ENCODE peak calls at places on chromosome 9, in seven cellular contexts. C, T, H, M, O, J and V are unnamed samples.

GRCh38 chr9:119004618-119004990 is 364.6 kb downstream of the BRINP1 start:
- DNase-seq in M (peak; percentile 28), J (no peak), H (no peak), C (peak; percentile 48), O (peak; percentile 52), T (no peak), V (peak; percentile 85)

GRCh38 chr9:128412120-128412790 is 8.4 kb upstream of the CERCAM start:
- DNase-seq in O (peak; percentile 16), J (peak; percentile 99), C (peak; percentile 31), T (peak; percentile 25), M (peak; percentile 43), H (peak; percentile 92), V (peak; percentile 90)

GRCh38 chr9:78811562-78812276 is 514.8 kb downstream of the PSAT1 start:
- DNase-seq in J (no peak), M (peak; percentile 11), O (no peak), C (no peak), H (peak; percentile 2), T (no peak), V (no peak)

GRCh38 chr9:20873240-20873860 is 158.1 kb downstream of the HACD4 start:
- DNase-seq in M (peak; percentile 24), T (no peak), H (no peak), O (no peak), J (no peak), C (no peak), V (no peak)

GRCh38 chr9:6833518-6834192 is 75.9 kb downstream of the KDM4C start:
- DNase-seq in H (no peak), O (no peak), J (no peak), C (no peak), T (no peak), M (no peak), V (no peak)

GRCh38 chr9:107983191-107983603 is 493.6 kb upstream of the KLF4 start:
- DNase-seq in M (peak; percentile 18), T (no peak), C (no peak), H (no peak), J (no peak), O (no peak), V (no peak)

GRCh38 chr9:122008559-122008958 is 84.5 kb downstream of the TTLL11 start:
- DNase-seq in T (no peak), M (no peak), H (no peak), O (no peak), J (no peak), C (no peak), V (no peak)

GRCh38 chr9:105510024-105510423 is 47.9 kb upstream of the FKTN start:
- DNase-seq in J (no peak), C (no peak), M (peak; percentile 81), H (no peak), T (no peak), O (no peak), V (no peak)

GRCh38 chr9:133103987-133104505 is 17.0 kb downstream of the RALGDS start:
- DNase-seq in O (no peak), C (no peak), H (no peak), T (no peak), M (no peak), J (no peak), V (no peak)

GRCh38 chr9:123316053-123316718 is 39.8 kb upstream of the CRB2 start:
- DNase-seq in H (no peak), J (no peak), O (no peak), T (no peak), M (no peak), C (no peak), V (no peak)

GRCh38 chr9:96305171-96305570 is 3.2 kb upstream of the HSD17B3 start:
- DNase-seq in H (peak; percentile 22), T (no peak), O (no peak), J (no peak), M (no peak), C (no peak), V (no peak)

GRCh38 chr9:133341369-133342082 is 5.5 kb upstream of the SURF6 start:
- DNase-seq in J (no peak), C (peak; percentile 62), M (no peak), T (no peak), H (no peak), O (peak; percentile 62), V (peak; percentile 45)

GRCh38 chr9:130912932-130913598 is 16.5 kb upstream of the QRFP start:
- DNase-seq in H (no peak), J (no peak), O (no peak), M (peak; percentile 49), C (no peak), T (no peak), V (no peak)

GRCh38 chr9:90420714-90421513 is 221.7 kb downstream of the DIRAS2 start:
- DNase-seq in J (no peak), H (no peak), M (no peak), T (no peak), C (no peak), O (no peak), V (no peak)

GRCh38 chr9:15276328-15276969 is 30.6 kb downstream of the TTC39B start:
- DNase-seq in H (no peak), J (no peak), T (no peak), M (no peak), O (no peak), C (no peak), V (no peak)

GRCh38 chr9:125513634-125514413 is 193.2 kb downstream of the MAPKAP1 start:
- DNase-seq in H (no peak), J (peak; percentile 55), C (peak; percentile 35), M (peak; percentile 57), T (no peak), O (peak; percentile 73), V (peak; percentile 55)
- H3K27ac ChIP-seq in H (peak overlapping the region; percentile 91), J (no peak overlapping the region), C (peak overlapping the region; percentile 76), M (peak overlapping the region; percentile 40), T (no peak overlapping the region), O (no peak overlapping the region), V (no peak overlapping the region)

GRCh38 chr9:19119801-19120440 is 7.4 kb downstream of the PLIN2 start:
- DNase-seq in J (no peak), H (no peak), C (no peak), O (no peak), M (no peak), T (no peak), V (no peak)

GRCh38 chr9:19122490-19123042 is 4.7 kb downstream of the PLIN2 start:
- DNase-seq in C (no peak), O (no peak), T (no peak), M (no peak), J (no peak), H (no peak), V (no peak)

GRCh38 chr9:19127881-19128719 is 808 bp upstream of the PLIN2 start:
- DNase-seq in H (peak; percentile 63), C (peak; percentile 37), M (peak; percentile 18), T (peak; percentile 32), O (peak; percentile 23), J (peak; percentile 86), V (no peak)

GRCh38 chr9:19120846-19121245 is 6.4 kb downstream of the PLIN2 start:
- DNase-seq in J (no peak), T (no peak), H (no peak), M (no peak), O (no peak), C (no peak), V (no peak)

DNA sequence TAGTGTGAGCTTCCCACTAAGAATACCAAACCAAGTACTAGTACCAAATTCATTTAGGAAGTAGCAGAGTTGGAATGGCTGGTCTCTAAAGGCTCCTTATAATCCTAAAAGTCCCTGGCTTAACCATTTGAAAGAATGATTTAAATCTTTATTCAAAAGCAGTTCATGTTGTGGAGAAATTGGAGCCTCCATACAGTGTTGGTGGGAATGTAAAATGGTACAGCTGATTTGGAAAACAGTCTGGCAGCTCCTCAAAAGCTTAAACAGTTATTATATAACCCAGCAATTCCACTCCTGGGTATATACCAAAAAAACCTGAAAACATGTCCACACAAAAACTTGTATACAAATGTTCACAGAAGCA is 2.9 kb downstream of the PLIN2 start:
- DNase-seq in M (no peak), J (no peak), O (no peak), T (no peak), H (no peak), C (no peak), V (no peak)
- H3K27ac ChIP-seq in M (no peak overlapping the region), J (no peak overlapping the region), O (no peak overlapping the region), T (peak overlapping the region; percentile 68), H (no peak overlapping the region), C (peak overlapping the region; percentile 74), V (no peak overlapping the region)

GRCh38 chr9:35698231-35698630 is 8.5 kb upstream of the TPM2 start:
- DNase-seq in J (no peak), H (no peak), T (no peak), M (no peak), O (no peak), C (no peak), V (no peak)

GRCh38 chr9:35695801-35696420 is 6.2 kb upstream of the TPM2 start:
- DNase-seq in J (no peak), M (no peak), O (peak; percentile 89), C (no peak), T (no peak), H (no peak), V (no peak)

GRCh38 chr9:35700031-35700430 is 10.3 kb upstream of the TPM2 start:
- DNase-seq in J (no peak), O (peak; percentile 34), T (no peak), H (no peak), C (no peak), M (no peak), V (no peak)

GRCh38 chr9:35696520-35697215 is 6.9 kb upstream of the TPM2 start:
- DNase-seq in J (peak; percentile 92), M (no peak), H (peak; percentile 72), O (peak; percentile 78), C (peak; percentile 48), T (peak; percentile 33), V (peak; percentile 67)

GRCh38 chr9:35697486-35697885 is 7.8 kb upstream of the TPM2 start:
- DNase-seq in O (no peak), J (no peak), M (no peak), C (no peak), H (no peak), T (no peak), V (no peak)
- H3K27ac ChIP-seq in O (no peak overlapping the region), J (no peak overlapping the region), M (no peak overlapping the region), C (peak overlapping the region; percentile 54), H (no peak overlapping the region), T (no peak overlapping the region), V (no peak overlapping the region)

GRCh38 chr9:16727452-16728127 is 142.9 kb downstream of the BNC2 start:
- DNase-seq in T (no peak), M (no peak), C (no peak), J (no peak), O (no peak), H (peak; percentile 19), V (peak; percentile 34)

GRCh38 chr9:16726718-16727451 is 143.6 kb downstream of the BNC2 start:
- DNase-seq in J (peak; percentile 91), H (peak; percentile 92), C (peak; percentile 76), O (peak; percentile 61), M (peak; percentile 83), T (no peak), V (peak; percentile 80)

GRCh38 chr9:16726023-16726422 is 144.4 kb downstream of the BNC2 start:
- DNase-seq in M (peak; percentile 20), J (peak; percentile 51), O (no peak), T (no peak), H (peak; percentile 46), C (no peak), V (peak; percentile 37)

GRCh38 chr9:16728128-16728505 is 142.4 kb downstream of the BNC2 start:
- DNase-seq in M (no peak), T (no peak), H (no peak), O (no peak), J (peak; percentile 50), C (no peak), V (no peak)

DNA sequence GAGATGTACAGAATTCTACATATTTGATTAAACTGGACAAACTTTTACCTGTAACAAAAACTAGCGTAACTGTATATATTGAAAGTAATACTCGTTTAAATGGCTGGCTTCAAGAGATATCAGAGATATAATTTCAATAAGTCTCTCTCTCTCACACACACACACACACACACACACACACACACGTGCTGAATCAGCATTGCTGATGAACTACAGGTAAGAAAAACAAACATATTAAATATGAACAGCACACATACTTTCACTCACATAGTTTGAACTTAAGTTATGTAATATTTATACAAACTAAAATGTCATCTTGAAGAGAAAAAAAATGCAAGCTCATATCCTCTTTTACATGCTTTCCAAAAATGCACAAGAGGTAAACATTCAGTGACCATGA is 145.4 kb downstream of the BNC2 start:
- DNase-seq in M (no peak), O (no peak), J (no peak), T (no peak), C (no peak), H (no peak), V (no peak)
- H3K27ac ChIP-seq in M (no peak overlapping the region), O (no peak overlapping the region), J (no peak overlapping the region), T (no peak overlapping the region), C (no peak overlapping the region), H (no peak overlapping the region), V (no peak overlapping the region)